ENCODE peak calls at places on chromosomes 3 and 15, in six cellular contexts. One of them, this sample, is unnamed.
A peak's percentile ranks its signal among the peaks of the same experiment; 100 is the strongest.

GRCh38 chr15:80559761-80560160 is 135.3 kb upstream of the ABHD17C start:
- DNase-seq in naive thymus-derived CD4-positive, alpha-beta T cell: no peak
- DNase-seq in MM.1S: no peak
- DNase-seq in CD8-positive, alpha-beta T cell: no peak
- DNase-seq in CD8-positive, alpha-beta memory T cell: no peak
- DNase-seq in colonic mucosa: no peak
- DNase-seq in this sample: no peak

GRCh38 chr3:138395865-138396751 is 38.3 kb upstream of the ESYT3 start:
- DNase-seq in MM.1S: no peak
- DNase-seq in CD8-positive, alpha-beta T cell: no peak
- DNase-seq in CD8-positive, alpha-beta memory T cell: no peak
- DNase-seq in colonic mucosa: no peak
- DNase-seq in naive thymus-derived CD4-positive, alpha-beta T cell: no peak
- DNase-seq in this sample: no peak

GRCh38 chr3:177026505-177027277 is 170.6 kb downstream of the TBL1XR1 start:
- DNase-seq in MM.1S: no peak
- DNase-seq in CD8-positive, alpha-beta memory T cell: no peak
- DNase-seq in CD8-positive, alpha-beta T cell: no peak
- DNase-seq in colonic mucosa: no peak
- DNase-seq in naive thymus-derived CD4-positive, alpha-beta T cell: no peak
- DNase-seq in this sample: no peak

GRCh38 chr15:93948728-93949127 is 282.6 kb upstream of the MCTP2 start:
- DNase-seq in naive thymus-derived CD4-positive, alpha-beta T cell: no peak
- DNase-seq in MM.1S: no peak
- DNase-seq in colonic mucosa: no peak
- DNase-seq in CD8-positive, alpha-beta memory T cell: no peak
- DNase-seq in CD8-positive, alpha-beta T cell: no peak
- DNase-seq in this sample: no peak

GRCh38 chr3:141632779-141633374 is 105.2 kb upstream of the RNF7 start:
- DNase-seq in MM.1S: peak; percentile 19
- DNase-seq in CD8-positive, alpha-beta memory T cell: no peak
- DNase-seq in naive thymus-derived CD4-positive, alpha-beta T cell: no peak
- DNase-seq in CD8-positive, alpha-beta T cell: no peak
- DNase-seq in colonic mucosa: no peak
- DNase-seq in this sample: no peak

GRCh38 chr3:175310046-175310445 is 450.9 kb downstream of the NAALADL2 start:
- DNase-seq in naive thymus-derived CD4-positive, alpha-beta T cell: no peak
- DNase-seq in CD8-positive, alpha-beta memory T cell: no peak
- DNase-seq in CD8-positive, alpha-beta T cell: no peak
- DNase-seq in colonic mucosa: no peak
- DNase-seq in MM.1S: no peak
- DNase-seq in this sample: no peak

GRCh38 chr3:166688665-166689064 is 691.4 kb downstream of the ZBBX start:
- DNase-seq in MM.1S: no peak
- DNase-seq in naive thymus-derived CD4-positive, alpha-beta T cell: no peak
- DNase-seq in CD8-positive, alpha-beta T cell: no peak
- DNase-seq in colonic mucosa: no peak
- DNase-seq in CD8-positive, alpha-beta memory T cell: no peak
- DNase-seq in this sample: no peak

GRCh38 chr3:196966526-196967401 is 1.9 kb downstream of the PIGZ start:
- DNase-seq in CD8-positive, alpha-beta T cell: no peak
- DNase-seq in colonic mucosa: no peak
- DNase-seq in CD8-positive, alpha-beta memory T cell: no peak
- DNase-seq in MM.1S: no peak
- DNase-seq in naive thymus-derived CD4-positive, alpha-beta T cell: no peak
- DNase-seq in this sample: no peak

GRCh38 chr3:67863869-67864268 is 209.5 kb upstream of the SUCLG2 start:
- DNase-seq in CD8-positive, alpha-beta memory T cell: no peak
- DNase-seq in naive thymus-derived CD4-positive, alpha-beta T cell: no peak
- DNase-seq in colonic mucosa: no peak
- DNase-seq in MM.1S: no peak
- DNase-seq in CD8-positive, alpha-beta T cell: no peak
- DNase-seq in this sample: no peak

GRCh38 chr15:81895723-81896122 is 150.1 kb downstream of the MEX3B start:
- DNase-seq in colonic mucosa: no peak
- DNase-seq in CD8-positive, alpha-beta memory T cell: no peak
- DNase-seq in MM.1S: no peak
- DNase-seq in CD8-positive, alpha-beta T cell: no peak
- DNase-seq in naive thymus-derived CD4-positive, alpha-beta T cell: no peak
- DNase-seq in this sample: no peak

GRCh38 chr15:85707519-85708338 is 87.0 kb downstream of the KLHL25 start:
- DNase-seq in CD8-positive, alpha-beta memory T cell: no peak
- DNase-seq in MM.1S: peak; percentile 59
- DNase-seq in naive thymus-derived CD4-positive, alpha-beta T cell: no peak
- DNase-seq in CD8-positive, alpha-beta T cell: no peak
- DNase-seq in colonic mucosa: peak; percentile 52
- DNase-seq in this sample: peak; percentile 22

GRCh38 chr15:71335591-71335990 is 220.3 kb downstream of the THSD4 start:
- DNase-seq in naive thymus-derived CD4-positive, alpha-beta T cell: no peak
- DNase-seq in CD8-positive, alpha-beta memory T cell: no peak
- DNase-seq in CD8-positive, alpha-beta T cell: no peak
- DNase-seq in colonic mucosa: no peak
- DNase-seq in MM.1S: no peak
- DNase-seq in this sample: no peak

GRCh38 chr3:115445559-115445958 is 177.8 kb upstream of the GAP43 start:
- DNase-seq in CD8-positive, alpha-beta memory T cell: no peak
- DNase-seq in colonic mucosa: no peak
- DNase-seq in MM.1S: no peak
- DNase-seq in CD8-positive, alpha-beta T cell: no peak
- DNase-seq in naive thymus-derived CD4-positive, alpha-beta T cell: no peak
- DNase-seq in this sample: no peak

GRCh38 chr3:172125963-172126403 is 86.6 kb downstream of the FNDC3B start:
- DNase-seq in colonic mucosa: peak; percentile 62
- DNase-seq in naive thymus-derived CD4-positive, alpha-beta T cell: no peak
- DNase-seq in MM.1S: no peak
- DNase-seq in CD8-positive, alpha-beta memory T cell: no peak
- DNase-seq in CD8-positive, alpha-beta T cell: no peak
- DNase-seq in this sample: no peak

GRCh38 chr3:33061782-33062181 is 35.2 kb downstream of the GLB1 start:
- DNase-seq in MM.1S: no peak
- DNase-seq in naive thymus-derived CD4-positive, alpha-beta T cell: no peak
- DNase-seq in colonic mucosa: no peak
- DNase-seq in CD8-positive, alpha-beta memory T cell: peak; percentile 24
- DNase-seq in CD8-positive, alpha-beta T cell: no peak
- DNase-seq in this sample: no peak

GRCh38 chr3:149553781-149554451 is 79.4 kb downstream of the TM4SF4 start:
- DNase-seq in CD8-positive, alpha-beta memory T cell: no peak
- DNase-seq in MM.1S: no peak
- DNase-seq in naive thymus-derived CD4-positive, alpha-beta T cell: no peak
- DNase-seq in CD8-positive, alpha-beta T cell: no peak
- DNase-seq in colonic mucosa: no peak
- DNase-seq in this sample: no peak

GRCh38 chr15:91973481-91973880 is 120.0 kb downstream of the SLCO3A1 start:
- DNase-seq in CD8-positive, alpha-beta T cell: no peak
- DNase-seq in MM.1S: no peak
- DNase-seq in colonic mucosa: no peak
- DNase-seq in CD8-positive, alpha-beta memory T cell: no peak
- DNase-seq in naive thymus-derived CD4-positive, alpha-beta T cell: no peak
- DNase-seq in this sample: no peak

GRCh38 chr3:109122690-109123089 is 4.8 kb upstream of the MORC1 start:
- DNase-seq in naive thymus-derived CD4-positive, alpha-beta T cell: no peak
- DNase-seq in CD8-positive, alpha-beta T cell: no peak
- DNase-seq in CD8-positive, alpha-beta memory T cell: no peak
- DNase-seq in MM.1S: no peak
- DNase-seq in colonic mucosa: no peak
- DNase-seq in this sample: no peak

GRCh38 chr3:38137615-38138346 is 680 bp upstream of the MYD88 start:
- DNase-seq in CD8-positive, alpha-beta memory T cell: peak; percentile 5
- DNase-seq in CD8-positive, alpha-beta T cell: no peak
- DNase-seq in naive thymus-derived CD4-positive, alpha-beta T cell: peak; percentile 16
- DNase-seq in colonic mucosa: peak; percentile 49
- DNase-seq in MM.1S: peak; percentile 20
- DNase-seq in this sample: no peak

GRCh38 chr3:149908558-149908957 is 62.1 kb downstream of the PFN2 start:
- DNase-seq in CD8-positive, alpha-beta memory T cell: no peak
- DNase-seq in MM.1S: no peak
- DNase-seq in CD8-positive, alpha-beta T cell: no peak
- DNase-seq in colonic mucosa: no peak
- DNase-seq in naive thymus-derived CD4-positive, alpha-beta T cell: no peak
- DNase-seq in this sample: no peak

GRCh38 chr15:68691667-68692066 is 112.9 kb downstream of the CORO2B start:
- DNase-seq in colonic mucosa: no peak
- DNase-seq in MM.1S: no peak
- DNase-seq in CD8-positive, alpha-beta T cell: no peak
- DNase-seq in CD8-positive, alpha-beta memory T cell: no peak
- DNase-seq in naive thymus-derived CD4-positive, alpha-beta T cell: no peak
- DNase-seq in this sample: no peak

GRCh38 chr3:27114684-27115083 is 254.5 kb downstream of the NEK10 start:
- DNase-seq in CD8-positive, alpha-beta T cell: no peak
- DNase-seq in colonic mucosa: no peak
- DNase-seq in CD8-positive, alpha-beta memory T cell: no peak
- DNase-seq in naive thymus-derived CD4-positive, alpha-beta T cell: no peak
- DNase-seq in MM.1S: no peak
- DNase-seq in this sample: no peak

GRCh38 chr3:129016366-129016724 is 15.2 kb downstream of the EFCC1 start:
- DNase-seq in CD8-positive, alpha-beta T cell: peak; percentile 58
- DNase-seq in naive thymus-derived CD4-positive, alpha-beta T cell: peak; percentile 65
- DNase-seq in CD8-positive, alpha-beta memory T cell: peak; percentile 66
- DNase-seq in colonic mucosa: peak; percentile 89
- DNase-seq in MM.1S: peak; percentile 59
- DNase-seq in this sample: peak; percentile 72

GRCh38 chr3:159762238-159762637 is 226.4 kb upstream of the IL12A start:
- DNase-seq in MM.1S: no peak
- DNase-seq in naive thymus-derived CD4-positive, alpha-beta T cell: no peak
- DNase-seq in CD8-positive, alpha-beta T cell: no peak
- DNase-seq in CD8-positive, alpha-beta memory T cell: no peak
- DNase-seq in colonic mucosa: no peak
- DNase-seq in this sample: no peak

GRCh38 chr15:75698399-75698747 is 14.3 kb downstream of the CSPG4 start:
- DNase-seq in CD8-positive, alpha-beta T cell: no peak
- DNase-seq in CD8-positive, alpha-beta memory T cell: no peak
- DNase-seq in colonic mucosa: no peak
- DNase-seq in MM.1S: no peak
- DNase-seq in naive thymus-derived CD4-positive, alpha-beta T cell: no peak
- DNase-seq in this sample: no peak

GRCh38 chr15:75705854-75706681 is 6.6 kb downstream of the CSPG4 start:
- DNase-seq in CD8-positive, alpha-beta memory T cell: no peak
- DNase-seq in naive thymus-derived CD4-positive, alpha-beta T cell: no peak
- DNase-seq in MM.1S: no peak
- DNase-seq in colonic mucosa: no peak
- DNase-seq in CD8-positive, alpha-beta T cell: no peak
- DNase-seq in this sample: no peak

GRCh38 chr15:75704618-75705017 is 8.0 kb downstream of the CSPG4 start:
- DNase-seq in CD8-positive, alpha-beta memory T cell: no peak
- DNase-seq in MM.1S: no peak
- DNase-seq in colonic mucosa: no peak
- DNase-seq in naive thymus-derived CD4-positive, alpha-beta T cell: no peak
- DNase-seq in CD8-positive, alpha-beta T cell: no peak
- DNase-seq in this sample: no peak

GRCh38 chr15:75704263-75704615 is 8.4 kb downstream of the CSPG4 start:
- DNase-seq in naive thymus-derived CD4-positive, alpha-beta T cell: no peak
- DNase-seq in CD8-positive, alpha-beta memory T cell: no peak
- DNase-seq in MM.1S: no peak
- DNase-seq in CD8-positive, alpha-beta T cell: no peak
- DNase-seq in colonic mucosa: no peak
- DNase-seq in this sample: no peak

DNA sequence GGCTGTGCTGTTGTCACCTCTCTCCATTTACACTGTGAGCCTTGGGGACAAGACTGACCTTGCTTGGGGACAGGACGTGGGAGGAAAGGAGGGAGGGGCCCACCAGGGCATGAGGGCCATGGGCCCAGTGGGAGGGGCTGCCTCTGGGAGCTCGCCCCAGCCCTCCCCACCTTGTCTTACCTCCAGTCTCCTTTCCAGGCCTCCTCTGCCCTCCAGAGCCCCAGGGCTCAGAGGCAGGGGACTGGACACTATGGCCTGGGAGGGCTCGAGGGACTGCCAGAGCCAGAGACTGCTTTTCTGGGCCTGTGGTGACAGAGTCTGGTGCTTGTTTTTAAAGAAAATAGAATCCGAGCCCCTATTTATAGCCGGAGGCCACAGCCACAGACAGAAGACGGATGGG is 10.2 kb downstream of the CSPG4 start:
- DNase-seq in CD8-positive, alpha-beta memory T cell: no peak
- DNase-seq in colonic mucosa: no peak
- DNase-seq in CD8-positive, alpha-beta T cell: no peak
- DNase-seq in MM.1S: no peak
- DNase-seq in naive thymus-derived CD4-positive, alpha-beta T cell: no peak
- DNase-seq in this sample: no peak
- H3K27ac ChIP-seq in CD8-positive, alpha-beta memory T cell: no peak overlapping the region
- H3K27ac ChIP-seq in colonic mucosa: no peak overlapping the region
- H3K27ac ChIP-seq in CD8-positive, alpha-beta T cell: no peak overlapping the region
- H3K27ac ChIP-seq in MM.1S: no peak overlapping the region
- H3K27ac ChIP-seq in naive thymus-derived CD4-positive, alpha-beta T cell: no peak overlapping the region
- H3K27ac ChIP-seq in this sample: no peak overlapping the region

GRCh38 chr3:49132073-49132436 is 795 bp downstream of the LAMB2 start:
- DNase-seq in naive thymus-derived CD4-positive, alpha-beta T cell: no peak
- DNase-seq in CD8-positive, alpha-beta T cell: no peak
- DNase-seq in colonic mucosa: no peak
- DNase-seq in CD8-positive, alpha-beta memory T cell: no peak
- DNase-seq in MM.1S: no peak
- DNase-seq in this sample: no peak
- H3K27ac ChIP-seq in naive thymus-derived CD4-positive, alpha-beta T cell: no peak overlapping the region
- H3K27ac ChIP-seq in CD8-positive, alpha-beta T cell: no peak overlapping the region
- H3K27ac ChIP-seq in colonic mucosa: peak overlapping the region; percentile 69
- H3K27ac ChIP-seq in CD8-positive, alpha-beta memory T cell: no peak overlapping the region
- H3K27ac ChIP-seq in MM.1S: no peak overlapping the region
- H3K27ac ChIP-seq in this sample: no peak overlapping the region

DNA sequence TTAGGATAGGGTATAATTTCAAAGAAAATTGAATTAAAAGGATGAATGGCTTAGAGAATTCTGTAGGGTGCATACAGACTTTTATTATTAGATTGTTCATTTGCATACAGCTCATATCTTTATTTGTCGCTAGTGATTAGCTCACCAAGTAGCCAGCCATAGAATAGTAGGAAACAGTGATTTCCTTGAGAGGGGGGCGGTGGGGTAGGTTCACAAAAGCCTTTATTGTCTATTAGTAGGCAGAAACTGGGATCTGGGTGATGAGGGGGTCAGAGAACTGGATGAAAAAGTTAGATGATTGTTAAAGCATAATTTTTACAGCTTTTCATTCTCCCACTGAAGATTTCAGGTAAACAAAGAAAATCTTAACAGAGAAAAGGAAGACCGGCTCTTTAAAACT is 77.6 kb upstream of the RAP2B start:
- DNase-seq in CD8-positive, alpha-beta memory T cell: no peak
- DNase-seq in naive thymus-derived CD4-positive, alpha-beta T cell: no peak
- DNase-seq in CD8-positive, alpha-beta T cell: no peak
- DNase-seq in colonic mucosa: no peak
- DNase-seq in MM.1S: no peak
- DNase-seq in this sample: no peak
- H3K27ac ChIP-seq in CD8-positive, alpha-beta memory T cell: no peak overlapping the region
- H3K27ac ChIP-seq in naive thymus-derived CD4-positive, alpha-beta T cell: no peak overlapping the region
- H3K27ac ChIP-seq in CD8-positive, alpha-beta T cell: no peak overlapping the region
- H3K27ac ChIP-seq in colonic mucosa: no peak overlapping the region
- H3K27ac ChIP-seq in MM.1S: no peak overlapping the region
- H3K27ac ChIP-seq in this sample: no peak overlapping the region

GRCh38 chr15:90892023-90892422 is 7.7 kb downstream of the FES start:
- DNase-seq in CD8-positive, alpha-beta memory T cell: no peak
- DNase-seq in naive thymus-derived CD4-positive, alpha-beta T cell: no peak
- DNase-seq in MM.1S: no peak
- DNase-seq in colonic mucosa: no peak
- DNase-seq in CD8-positive, alpha-beta T cell: no peak
- DNase-seq in this sample: no peak
- H3K27ac ChIP-seq in CD8-positive, alpha-beta memory T cell: no peak overlapping the region
- H3K27ac ChIP-seq in naive thymus-derived CD4-positive, alpha-beta T cell: no peak overlapping the region
- H3K27ac ChIP-seq in MM.1S: no peak overlapping the region
- H3K27ac ChIP-seq in colonic mucosa: no peak overlapping the region
- H3K27ac ChIP-seq in CD8-positive, alpha-beta T cell: no peak overlapping the region
- H3K27ac ChIP-seq in this sample: no peak overlapping the region

This sample was measured in DND-41.